ENCODE peak calls at places on chromosomes 7 and 10, in six cellular contexts. H, J, N, P, R and C are unnamed samples. For H3K4me1 and H3K27me3, the result is how much of the 10 kb centered on the place peaks cover.

GRCh38 chr7:14085901-14086300 is 96.4 kb upstream of the ETV1 start:
- ATAC-seq in J (no peak), R (no peak), H (no peak), P (no peak), N (no peak), C (no peak)

GRCh38 chr7:76060842-76061241 is 12.9 kb downstream of the MDH2 start:
- ATAC-seq in P (no peak), H (no peak), J (peak), N (no peak), R (peak), C (no peak)

GRCh38 chr10:92894081-92894480 is 45.8 kb downstream of the EXOC6 start:
- ATAC-seq in N (no peak), R (no peak), H (no peak), P (no peak), J (no peak), C (no peak)

GRCh38 chr10:46328853-46329689 is 42.3 kb downstream of the ANTXRL start:
- ATAC-seq in H (no peak), P (no peak), J (peak), R (no peak), N (no peak), C (no peak)

GRCh38 chr10:3714526-3714925 is 70.5 kb downstream of the KLF6 start:
- ATAC-seq in N (no peak), J (no peak), P (no peak), H (no peak), R (no peak), C (peak)

GRCh38 chr7:7704867-7705266 is 13.5 kb downstream of the RPA3 start:
- ATAC-seq in H (no peak), N (peak), P (no peak), R (no peak), J (no peak), C (no peak)

GRCh38 chr10:79100761-79101160 is 32.0 kb downstream of the ZMIZ1 start:
- ATAC-seq in R (no peak), H (no peak), J (no peak), P (no peak), N (no peak), C (no peak)

GRCh38 chr10:11612004-11613001 is 853 bp upstream of the USP6NL start:
- ATAC-seq in H (peak), P (peak), J (no peak), N (no peak), R (peak), C (no peak)

GRCh38 chr7:34848670-34849069 is 188.6 kb downstream of the DPY19L1 start:
- ATAC-seq in H (no peak), J (no peak), P (no peak), R (no peak), N (no peak), C (no peak)

GRCh38 chr10:124728830-124729661 is 15.1 kb downstream of the FAM53B start:
- ATAC-seq in R (no peak), H (no peak), J (no peak), N (no peak), P (no peak), C (peak)
- H3K4me1 ChIP-seq in R (half or more), H (under half), J (half or more), N (under half), P (under half), C (half or more)

GRCh38 chr10:99556225-99556523 is 23.4 kb downstream of the NKX2-3 start:
- ATAC-seq in J (no peak), N (no peak), H (no peak), P (no peak), R (no peak), C (no peak)
- H3K27me3 ChIP-seq in J (half or more), N (under half), H (under half), P (under half), R (under half), C (half or more)

GRCh38 chr7:101096957-101097347 is 11.7 kb downstream of the TRIM56 start:
- ATAC-seq in H (no peak), N (no peak), J (no peak), R (no peak), P (no peak), C (no peak)

GRCh38 chr7:101100858-101101847 is 15.9 kb downstream of the TRIM56 start:
- ATAC-seq in H (peak), P (no peak), R (no peak), N (no peak), J (no peak), C (no peak)

GRCh38 chr7:101097561-101097960 is 12.3 kb downstream of the TRIM56 start:
- ATAC-seq in R (no peak), P (no peak), J (no peak), N (no peak), H (no peak), C (no peak)

GRCh38 chr7:101096331-101096956 is 11.2 kb downstream of the TRIM56 start:
- ATAC-seq in P (no peak), H (no peak), R (no peak), N (no peak), J (no peak), C (no peak)

GRCh38 chr7:101099969-101100781 is 14.9 kb downstream of the TRIM56 start:
- ATAC-seq in J (peak), N (peak), H (peak), R (peak), P (peak), C (peak)
- H3K4me1 ChIP-seq in J (under half), N (under half), H (half or more), R (under half), P (half or more), C (under half)

GRCh38 chr7:31569528-31569927 is 55.6 kb downstream of the ITPRID1 start:
- ATAC-seq in H (no peak), P (no peak), N (no peak), R (no peak), J (no peak), C (no peak)
- H3K27me3 ChIP-seq in H (under half), P (under half), N (under half), R (under half), J (under half), C (under half)

GRCh38 chr7:24820730-24821044 is 63.4 kb upstream of the GSDME start:
- ATAC-seq in P (peak), H (peak), N (no peak), J (no peak), R (no peak), C (no peak)
- H3K4me1 ChIP-seq in P (under half), H (half or more), N (under half), J (under half), R (under half), C (under half)

DNA sequence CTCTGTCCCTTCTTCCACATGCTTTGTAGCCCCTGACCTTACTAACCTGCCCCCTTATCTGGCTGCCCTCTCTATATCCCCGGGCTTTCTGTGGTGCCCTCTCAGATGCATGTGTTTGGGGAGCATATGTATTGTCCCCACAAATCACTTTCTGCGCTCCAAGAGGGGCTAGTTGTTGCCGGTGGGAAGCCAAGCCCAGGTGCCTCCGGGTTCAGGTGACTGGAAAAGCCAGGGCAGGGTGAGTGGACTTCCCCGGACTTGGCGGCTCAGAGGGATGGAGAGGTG is 7.1 kb downstream of the LBX1 start:
- ATAC-seq in H (no peak), R (no peak), P (no peak), N (no peak), J (no peak), C (no peak)
- H3K27me3 ChIP-seq in H (under half), R (under half), P (half or more), N (half or more), J (half or more), C (half or more)